ENCODE peak calls at places on chromosomes 16 and 17, in nine cellular contexts. G is PC-3, E is heart left ventricle, V is ovary, R is stomach, J is SK-N-SH, X is A549, N is GM23248, P is psoas muscle. M is an unnamed sample.

GRCh38 chr17:59028328-59028727 is 78.4 kb downstream of the TRIM37 start:
- DNase-seq in X (no peak), E (no peak), V (no peak), R (no peak), N (no peak), P (no peak), J (no peak), G (no peak), M (no peak)

GRCh38 chr16:55062446-55062845 is 131.8 kb downstream of the IRX5 start:
- DNase-seq in E (no peak), P (no peak), X (no peak), R (no peak), N (peak; percentile 28), J (no peak), V (no peak), G (no peak), M (no peak)

GRCh38 chr17:57266842-57267241 is 10.5 kb downstream of the MSI2 start:
- DNase-seq in V (no peak), R (no peak), X (no peak), G (no peak), P (no peak), N (no peak), E (no peak), J (no peak), M (no peak)

GRCh38 chr16:46621006-46621629 is at the start of gene SHCBP1:
- DNase-seq in V (peak; percentile 81), N (peak; percentile 98), X (peak; percentile 96), R (peak; percentile 76), J (peak; percentile 98), G (peak; percentile 82), E (peak; percentile 87), P (peak; percentile 83), M (peak; percentile 65)

GRCh38 chr17:61368049-61368831 is 31.4 kb upstream of the TBX2 start:
- DNase-seq in P (no peak), G (no peak), N (no peak), R (no peak), J (no peak), V (no peak), X (no peak), E (no peak), M (no peak)

GRCh38 chr16:17469742-17470001 is 1.1 kb downstream of the XYLT1 start:
- DNase-seq in R (no peak), N (no peak), J (no peak), X (no peak), E (no peak), G (no peak), V (no peak), P (no peak), M (no peak)

GRCh38 chr16:81094771-81095251 is 1.4 kb downstream of the GCSH start:
- DNase-seq in E (no peak), J (no peak), N (peak; percentile 52), R (no peak), X (no peak), P (no peak), V (no peak), G (no peak), M (no peak)

GRCh38 chr17:39828443-39828842 is 35.7 kb downstream of the IKZF3 start:
- DNase-seq in X (no peak), P (no peak), E (no peak), G (no peak), N (no peak), R (no peak), V (no peak), J (no peak), M (no peak)

GRCh38 chr16:49700928-49701685 is 154.8 kb downstream of the ZNF423 start:
- DNase-seq in G (no peak), E (no peak), P (no peak), N (no peak), J (no peak), V (peak; percentile 42), X (no peak), R (no peak), M (no peak)

GRCh38 chr16:89562939-89563338 is 2.5 kb downstream of the RPL13 start:
- DNase-seq in J (no peak), X (no peak), E (no peak), R (no peak), P (no peak), V (no peak), G (no peak), N (no peak), M (no peak)
- H3K4me1 ChIP-seq in J (peaks cover 44% of the 10 kb centered on the region), X (peaks cover 54% of the 10 kb centered on the region), E (peaks cover 8% of the 10 kb centered on the region), R (peaks cover 51% of the 10 kb centered on the region), P (peaks cover 55% of the 10 kb centered on the region), V (peaks cover 11% of the 10 kb centered on the region), G (peaks cover 49% of the 10 kb centered on the region), N (peaks cover 38% of the 10 kb centered on the region), M (peaks cover 17% of the 10 kb centered on the region)

DNA sequence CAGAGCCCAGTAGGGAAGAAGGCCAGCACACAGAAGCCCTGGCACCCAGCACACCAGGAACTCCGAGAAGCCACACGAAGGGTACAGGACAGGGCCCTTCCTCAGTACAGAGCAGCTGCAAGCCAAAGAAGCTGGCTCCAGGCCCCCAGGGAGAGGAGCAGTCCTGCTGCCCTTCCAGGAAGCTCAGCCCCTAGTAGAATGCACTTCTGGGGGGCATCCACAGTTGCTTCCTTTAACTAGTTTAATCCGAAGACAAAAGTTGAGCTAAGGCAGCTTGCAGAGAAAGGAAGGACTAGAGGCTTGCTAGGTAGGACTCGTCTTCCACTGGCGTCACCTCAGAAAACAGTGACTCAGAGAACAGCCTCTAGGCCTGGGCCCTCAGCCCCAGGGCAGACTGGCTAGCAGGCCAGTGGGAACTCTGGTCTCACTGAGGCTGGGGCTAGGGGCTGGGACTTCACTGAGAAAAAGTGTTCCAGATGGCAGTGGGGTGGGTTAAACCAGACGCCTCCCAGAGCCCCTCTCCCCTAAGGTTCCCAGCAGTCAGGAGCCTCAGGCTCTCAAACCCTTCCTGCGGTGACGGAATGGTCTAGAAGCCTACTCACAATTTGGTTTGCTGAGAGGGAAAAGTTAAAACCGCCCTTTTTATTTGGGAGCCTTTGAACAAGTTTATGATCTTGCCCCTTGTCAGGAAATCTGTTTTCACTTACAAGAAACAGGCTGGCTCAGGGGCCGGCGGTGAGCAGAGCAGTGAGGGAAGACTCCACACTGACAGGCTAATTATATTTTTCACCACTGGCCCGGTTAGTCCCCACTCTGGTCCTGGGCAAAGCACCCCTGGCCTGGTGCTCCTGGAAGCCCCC is 41.4 kb downstream of the ACTG1 start:
- DNase-seq in G (peak; percentile 57), E (no peak), P (no peak), R (no peak), V (no peak), J (peak; percentile 68), X (no peak), N (peak; percentile 74), M (no peak)
- H3K4me1 ChIP-seq in G (no peaks in the 10 kb centered on the region), E (no peaks in the 10 kb centered on the region), P (no peaks in the 10 kb centered on the region), R (no peaks in the 10 kb centered on the region), V (peaks cover 7% of the 10 kb centered on the region), J (peaks cover 17% of the 10 kb centered on the region), X (no peaks in the 10 kb centered on the region), N (peaks cover 13% of the 10 kb centered on the region), M (no peaks in the 10 kb centered on the region)

DNA sequence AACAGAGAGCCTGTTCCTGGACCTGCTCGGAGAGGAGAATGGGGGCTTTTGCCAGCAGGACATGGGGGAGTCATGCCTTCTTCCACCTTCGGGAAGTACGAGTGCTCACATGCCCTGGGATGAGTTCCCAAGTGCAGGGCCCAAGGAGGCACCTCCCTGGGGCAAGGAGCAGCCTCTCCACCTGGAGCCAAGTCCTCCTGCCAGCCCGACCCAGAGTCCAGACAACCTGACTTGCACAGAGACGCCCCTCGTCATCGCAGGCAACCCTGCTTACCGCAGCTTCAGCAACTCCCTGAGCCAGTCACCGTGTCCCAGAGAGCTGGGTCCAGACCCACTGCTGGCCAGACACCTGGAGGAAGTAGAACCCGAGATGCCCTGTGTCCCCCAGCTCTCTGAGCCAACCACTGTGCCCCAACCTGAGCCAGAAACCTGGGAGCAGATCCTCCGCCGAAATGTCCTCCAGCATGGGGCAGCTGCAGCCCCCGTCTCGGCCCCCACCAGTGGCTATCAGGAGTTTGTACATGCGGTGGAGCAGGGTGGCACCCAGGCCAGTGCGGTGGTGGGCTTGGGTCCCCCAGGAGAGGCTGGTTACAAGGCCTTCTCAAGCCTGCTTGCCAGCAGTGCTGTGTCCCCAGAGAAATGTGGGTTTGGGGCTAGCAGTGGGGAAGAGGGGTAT is 39.3 kb upstream of the IL21R start:
- DNase-seq in E (no peak), N (no peak), P (no peak), R (no peak), X (no peak), J (no peak), V (no peak), G (no peak), M (no peak)
- H3K4me1 ChIP-seq in E (no peaks in the 10 kb centered on the region), N (peaks cover 19% of the 10 kb centered on the region), P (no peaks in the 10 kb centered on the region), R (peaks cover 23% of the 10 kb centered on the region), X (peaks cover 37% of the 10 kb centered on the region), J (no peaks in the 10 kb centered on the region), V (peaks cover 1% of the 10 kb centered on the region), G (peaks cover 26% of the 10 kb centered on the region), M (no peaks in the 10 kb centered on the region)

GRCh38 chr17:20170085-20170484 is 160.9 kb downstream of the SPECC1 start:
- DNase-seq in P (no peak), E (no peak), J (no peak), X (no peak), G (no peak), V (no peak), N (no peak), R (no peak), M (no peak)
- H3K4me1 ChIP-seq in P (no peaks in the 10 kb centered on the region), E (no peaks in the 10 kb centered on the region), J (peaks cover 21% of the 10 kb centered on the region), X (peaks cover 38% of the 10 kb centered on the region), G (peaks cover 17% of the 10 kb centered on the region), V (peaks cover 25% of the 10 kb centered on the region), N (no peaks in the 10 kb centered on the region), R (peaks cover 10% of the 10 kb centered on the region), M (no peaks in the 10 kb centered on the region)

M was measured in uterus.